ENCODE peak calls at places on chromosomes 13 and 19, in eight cellular contexts. L is NB4; M is GM19239; U is HS-5; A is lower lobe of right lung; V is fibroblast of lung; R is BJ; S is activated naive CD8-positive, alpha-beta T cell treated with anti-CD3 and anti-CD28 coated beads for 36 hours. W is an unnamed sample.

GRCh38 chr19:15374796-15375440 is 4.7 kb downstream of the AKAP8 start:
- DNase-seq in L (no peak), M (no peak), U (no peak), A (no peak), V (no peak), R (no peak), S (no peak), W (no peak)

GRCh38 chr13:112069063-112069726 is 2.2 kb downstream of the SOX1 start:
- DNase-seq in L (no peak), M (peak), U (no peak), A (no peak), V (no peak), R (no peak), S (no peak), W (no peak)

GRCh38 chr19:7879102-7879770 is 5.0 kb upstream of the PRR36 start:
- DNase-seq in L (no peak), M (no peak), U (no peak), A (no peak), V (no peak), R (no peak), S (no peak), W (no peak)

GRCh38 chr19:12825259-12826131 is 8.9 kb downstream of the RTBDN start:
- DNase-seq in L (no peak), M (no peak), U (no peak), A (no peak), V (no peak), R (no peak), S (no peak), W (no peak)

GRCh38 chr13:111066544-111066943 is 48.6 kb upstream of the ARHGEF7 start:
- DNase-seq in L (no peak), M (no peak), U (no peak), A (no peak), V (no peak), R (no peak), S (no peak), W (no peak)

GRCh38 chr19:3910105-3910504 is 22.8 kb upstream of the NMRK2 start:
- DNase-seq in L (no peak), M (no peak), U (no peak), A (no peak), V (no peak), R (no peak), S (no peak), W (no peak)

GRCh38 chr19:31330761-31331160 is 18.5 kb downstream of the TSHZ3 start:
- DNase-seq in L (no peak), M (no peak), U (no peak), A (no peak), V (no peak), R (no peak), S (no peak), W (no peak)

GRCh38 chr19:10270616-10271394 is at the start of gene ICAM1:
- DNase-seq in L (peak), M (no peak), U (peak), A (peak), V (peak), R (no peak), S (peak), W (no peak)

GRCh38 chr19:56294557-56294956 is 20.1 kb downstream of the ZSCAN5A start:
- DNase-seq in L (no peak), M (no peak), U (no peak), A (no peak), V (peak), R (no peak), S (no peak), W (no peak)

GRCh38 chr13:42574011-42574410 is at the start of gene TNFSF11:
- DNase-seq in L (no peak), M (no peak), U (no peak), A (no peak), V (no peak), R (no peak), S (peak), W (peak)

GRCh38 chr13:25232937-25233515 is 54.3 kb downstream of the MTMR6 start:
- DNase-seq in L (peak), M (peak), U (no peak), A (no peak), V (peak), R (no peak), S (no peak), W (no peak)

GRCh38 chr13:32007494-32007893 is 24.1 kb upstream of the FRY start:
- DNase-seq in L (no peak), M (no peak), U (no peak), A (no peak), V (no peak), R (no peak), S (no peak), W (no peak)

GRCh38 chr19:48837081-48837524 is 812 bp upstream of the HSD17B14 start:
- DNase-seq in L (peak), M (peak), U (peak), A (peak), V (peak), R (peak), S (peak), W (peak)

GRCh38 chr19:54209058-54209747 is 8.5 kb downstream of the RPS9 start:
- DNase-seq in L (no peak), M (no peak), U (no peak), A (no peak), V (peak), R (no peak), S (peak), W (no peak)

GRCh38 chr19:16807416-16808274 is 21.6 kb upstream of the SIN3B start:
- DNase-seq in L (no peak), M (no peak), U (no peak), A (no peak), V (no peak), R (no peak), S (no peak), W (no peak)

GRCh38 chr19:56124578-56124977 is 3.5 kb upstream of the ZNF787 start:
- DNase-seq in L (no peak), M (no peak), U (no peak), A (no peak), V (no peak), R (no peak), S (no peak), W (no peak)

GRCh38 chr19:34188388-34188787 is 16.1 kb downstream of the LSM14A start:
- DNase-seq in L (peak), M (no peak), U (no peak), A (no peak), V (no peak), R (no peak), S (no peak), W (no peak)

GRCh38 chr19:6103217-6103644 is 7.1 kb downstream of the RFX2 start:
- DNase-seq in L (no peak), M (no peak), U (peak), A (peak), V (peak), R (peak), S (no peak), W (no peak)

GRCh38 chr13:23876265-23876664 is 12.9 kb downstream of the MIPEP start:
- DNase-seq in L (peak), M (no peak), U (no peak), A (no peak), V (no peak), R (no peak), S (no peak), W (no peak)

GRCh38 chr13:32150794-32151193 is 119.2 kb downstream of the FRY start:
- DNase-seq in L (no peak), M (no peak), U (no peak), A (no peak), V (peak), R (peak), S (no peak), W (no peak)

GRCh38 chr13:30685987-30686386 is 49.4 kb upstream of the ALOX5AP start:
- DNase-seq in L (no peak), M (no peak), U (no peak), A (no peak), V (no peak), R (no peak), S (no peak), W (no peak)

GRCh38 chr13:106077017-106077416 is 458.4 kb downstream of the EFNB2 start:
- DNase-seq in L (no peak), M (no peak), U (no peak), A (no peak), V (no peak), R (no peak), S (no peak), W (no peak)

GRCh38 chr19:56139847-56140582 is 1.1 kb upstream of the ZNF444 start:
- DNase-seq in L (peak), M (no peak), U (no peak), A (no peak), V (no peak), R (no peak), S (no peak), W (no peak)

GRCh38 chr13:44237276-44237767 is 136.3 kb upstream of the SERP2 start:
- DNase-seq in L (peak), M (no peak), U (peak), A (no peak), V (peak), R (peak), S (peak), W (peak)

GRCh38 chr19:53333071-53333465 is 481 bp upstream of the ZNF845 start:
- DNase-seq in L (peak), M (no peak), U (no peak), A (peak), V (peak), R (no peak), S (peak), W (no peak)

GRCh38 chr13:73754727-73755292 is 379.4 kb downstream of the KLF12 start:
- DNase-seq in L (peak), M (no peak), U (peak), A (no peak), V (peak), R (no peak), S (no peak), W (no peak)